ENCODE peak calls at places on chromosomes 4 and X, in seven cellular contexts. One of them, this sample, is unnamed.

GRCh38 chrX:18887821-18888205 is 96.1 kb downstream of the PHKA2 start:
- DNase-seq in brain microvascular endothelial cell: no peak
- DNase-seq in CD4-positive, alpha-beta memory T cell: no peak
- DNase-seq in IMR-90: no peak
- DNase-seq in testis: no peak
- DNase-seq in WERI-Rb-1: peak; percentile 89
- DNase-seq in cardiac muscle cell: peak; percentile 16
- DNase-seq in this sample: no peak

GRCh38 chrX:20352935-20353336 is 86.2 kb upstream of the RPS6KA3 start:
- DNase-seq in CD4-positive, alpha-beta memory T cell: no peak
- DNase-seq in brain microvascular endothelial cell: no peak
- DNase-seq in cardiac muscle cell: no peak
- DNase-seq in testis: no peak
- DNase-seq in WERI-Rb-1: no peak
- DNase-seq in IMR-90: no peak
- DNase-seq in this sample: no peak

GRCh38 chrX:42176790-42177189 is 253.4 kb upstream of the CASK start:
- DNase-seq in brain microvascular endothelial cell: no peak
- DNase-seq in IMR-90: no peak
- DNase-seq in WERI-Rb-1: no peak
- DNase-seq in cardiac muscle cell: no peak
- DNase-seq in CD4-positive, alpha-beta memory T cell: no peak
- DNase-seq in testis: no peak
- DNase-seq in this sample: peak; percentile 45

GRCh38 chr4:145785391-145786008 is 105.6 kb downstream of the C4orf51 start:
- DNase-seq in IMR-90: no peak
- DNase-seq in WERI-Rb-1: no peak
- DNase-seq in cardiac muscle cell: no peak
- DNase-seq in testis: no peak
- DNase-seq in CD4-positive, alpha-beta memory T cell: no peak
- DNase-seq in brain microvascular endothelial cell: no peak
- DNase-seq in this sample: no peak

GRCh38 chrX:150854856-150855255 is 43.6 kb downstream of the CD99L2 start:
- DNase-seq in brain microvascular endothelial cell: no peak
- DNase-seq in CD4-positive, alpha-beta memory T cell: no peak
- DNase-seq in IMR-90: no peak
- DNase-seq in testis: no peak
- DNase-seq in WERI-Rb-1: peak; percentile 13
- DNase-seq in cardiac muscle cell: no peak
- DNase-seq in this sample: no peak

GRCh38 chr4:17490575-17491059 is 21.3 kb downstream of the QDPR start:
- DNase-seq in CD4-positive, alpha-beta memory T cell: no peak
- DNase-seq in testis: no peak
- DNase-seq in IMR-90: no peak
- DNase-seq in cardiac muscle cell: no peak
- DNase-seq in WERI-Rb-1: no peak
- DNase-seq in brain microvascular endothelial cell: no peak
- DNase-seq in this sample: no peak

GRCh38 chr4:47032405-47033106 is 1.2 kb downstream of the GABRB1 start:
- DNase-seq in IMR-90: peak; percentile 65
- DNase-seq in CD4-positive, alpha-beta memory T cell: peak; percentile 37
- DNase-seq in brain microvascular endothelial cell: peak; percentile 56
- DNase-seq in WERI-Rb-1: peak; percentile 86
- DNase-seq in cardiac muscle cell: peak; percentile 65
- DNase-seq in testis: peak; percentile 70
- DNase-seq in this sample: peak; percentile 90

GRCh38 chr4:120865985-120866384 is 56.5 kb downstream of the PRDM5 start:
- DNase-seq in testis: no peak
- DNase-seq in IMR-90: peak; percentile 31
- DNase-seq in WERI-Rb-1: peak; percentile 23
- DNase-seq in brain microvascular endothelial cell: no peak
- DNase-seq in CD4-positive, alpha-beta memory T cell: no peak
- DNase-seq in cardiac muscle cell: no peak
- DNase-seq in this sample: peak; percentile 29

GRCh38 chr4:22668301-22668700 is 24.4 kb upstream of the GBA3 start:
- DNase-seq in cardiac muscle cell: peak; percentile 77
- DNase-seq in CD4-positive, alpha-beta memory T cell: no peak
- DNase-seq in testis: no peak
- DNase-seq in WERI-Rb-1: no peak
- DNase-seq in IMR-90: peak; percentile 22
- DNase-seq in brain microvascular endothelial cell: peak; percentile 49
- DNase-seq in this sample: no peak

GRCh38 chr4:73853246-73853704 is at the start of gene PF4V1:
- DNase-seq in WERI-Rb-1: no peak
- DNase-seq in cardiac muscle cell: peak; percentile 50
- DNase-seq in testis: peak; percentile 18
- DNase-seq in CD4-positive, alpha-beta memory T cell: no peak
- DNase-seq in brain microvascular endothelial cell: no peak
- DNase-seq in IMR-90: no peak
- DNase-seq in this sample: peak; percentile 89

GRCh38 chrX:20433376-20433775 is 166.7 kb upstream of the RPS6KA3 start:
- DNase-seq in brain microvascular endothelial cell: no peak
- DNase-seq in IMR-90: peak; percentile 24
- DNase-seq in testis: no peak
- DNase-seq in cardiac muscle cell: no peak
- DNase-seq in CD4-positive, alpha-beta memory T cell: no peak
- DNase-seq in WERI-Rb-1: no peak
- DNase-seq in this sample: no peak

GRCh38 chr4:21113496-21114213 is 413.4 kb downstream of the PACRGL start:
- DNase-seq in WERI-Rb-1: no peak
- DNase-seq in testis: no peak
- DNase-seq in CD4-positive, alpha-beta memory T cell: no peak
- DNase-seq in IMR-90: no peak
- DNase-seq in brain microvascular endothelial cell: no peak
- DNase-seq in cardiac muscle cell: peak; percentile 69
- DNase-seq in this sample: no peak

GRCh38 chrX:7215842-7216241 is 67.9 kb upstream of the PUDP start:
- DNase-seq in WERI-Rb-1: no peak
- DNase-seq in brain microvascular endothelial cell: no peak
- DNase-seq in testis: no peak
- DNase-seq in IMR-90: peak; percentile 13
- DNase-seq in CD4-positive, alpha-beta memory T cell: no peak
- DNase-seq in cardiac muscle cell: no peak
- DNase-seq in this sample: no peak

GRCh38 chr4:5711479-5712184 is 631 bp downstream of the EVC start:
- DNase-seq in testis: peak; percentile 61
- DNase-seq in CD4-positive, alpha-beta memory T cell: no peak
- DNase-seq in cardiac muscle cell: peak; percentile 50
- DNase-seq in IMR-90: peak; percentile 51
- DNase-seq in brain microvascular endothelial cell: peak; percentile 51
- DNase-seq in WERI-Rb-1: peak; percentile 45
- DNase-seq in this sample: peak; percentile 57

GRCh38 chr4:177410566-177410965 is 31.7 kb downstream of the AGA start:
- DNase-seq in testis: no peak
- DNase-seq in IMR-90: no peak
- DNase-seq in CD4-positive, alpha-beta memory T cell: no peak
- DNase-seq in brain microvascular endothelial cell: no peak
- DNase-seq in WERI-Rb-1: no peak
- DNase-seq in cardiac muscle cell: no peak
- DNase-seq in this sample: no peak

GRCh38 chr4:52659722-52660261 is 691 bp upstream of the USP46 start:
- DNase-seq in CD4-positive, alpha-beta memory T cell: peak; percentile 24
- DNase-seq in brain microvascular endothelial cell: peak; percentile 13
- DNase-seq in testis: peak; percentile 66
- DNase-seq in WERI-Rb-1: no peak
- DNase-seq in cardiac muscle cell: peak; percentile 38
- DNase-seq in IMR-90: no peak
- DNase-seq in this sample: no peak

GRCh38 chr4:21709031-21709430 is 239.5 kb downstream of the KCNIP4 start:
- DNase-seq in testis: no peak
- DNase-seq in CD4-positive, alpha-beta memory T cell: no peak
- DNase-seq in cardiac muscle cell: no peak
- DNase-seq in brain microvascular endothelial cell: no peak
- DNase-seq in IMR-90: no peak
- DNase-seq in WERI-Rb-1: no peak
- DNase-seq in this sample: no peak

GRCh38 chrX:72269671-72270251 is 7.3 kb downstream of the RPS4X start:
- DNase-seq in IMR-90: peak; percentile 83
- DNase-seq in cardiac muscle cell: peak; percentile 50
- DNase-seq in testis: no peak
- DNase-seq in brain microvascular endothelial cell: peak; percentile 86
- DNase-seq in WERI-Rb-1: no peak
- DNase-seq in CD4-positive, alpha-beta memory T cell: no peak
- DNase-seq in this sample: no peak

GRCh38 chr4:152041304-152041703 is 280.5 kb upstream of the GATB start:
- DNase-seq in CD4-positive, alpha-beta memory T cell: no peak
- DNase-seq in brain microvascular endothelial cell: no peak
- DNase-seq in testis: no peak
- DNase-seq in IMR-90: no peak
- DNase-seq in cardiac muscle cell: no peak
- DNase-seq in WERI-Rb-1: no peak
- DNase-seq in this sample: no peak

GRCh38 chrX:17192111-17192510 is 182.9 kb upstream of the NHS start:
- DNase-seq in brain microvascular endothelial cell: no peak
- DNase-seq in cardiac muscle cell: no peak
- DNase-seq in IMR-90: no peak
- DNase-seq in CD4-positive, alpha-beta memory T cell: no peak
- DNase-seq in testis: no peak
- DNase-seq in WERI-Rb-1: no peak
- DNase-seq in this sample: no peak

GRCh38 chr4:39637572-39638357 is 900 bp downstream of the SMIM14 start:
- DNase-seq in CD4-positive, alpha-beta memory T cell: peak; percentile 48
- DNase-seq in cardiac muscle cell: peak; percentile 75
- DNase-seq in IMR-90: peak; percentile 69
- DNase-seq in testis: peak; percentile 77
- DNase-seq in WERI-Rb-1: peak; percentile 60
- DNase-seq in brain microvascular endothelial cell: peak; percentile 55
- DNase-seq in this sample: peak; percentile 62

DNA sequence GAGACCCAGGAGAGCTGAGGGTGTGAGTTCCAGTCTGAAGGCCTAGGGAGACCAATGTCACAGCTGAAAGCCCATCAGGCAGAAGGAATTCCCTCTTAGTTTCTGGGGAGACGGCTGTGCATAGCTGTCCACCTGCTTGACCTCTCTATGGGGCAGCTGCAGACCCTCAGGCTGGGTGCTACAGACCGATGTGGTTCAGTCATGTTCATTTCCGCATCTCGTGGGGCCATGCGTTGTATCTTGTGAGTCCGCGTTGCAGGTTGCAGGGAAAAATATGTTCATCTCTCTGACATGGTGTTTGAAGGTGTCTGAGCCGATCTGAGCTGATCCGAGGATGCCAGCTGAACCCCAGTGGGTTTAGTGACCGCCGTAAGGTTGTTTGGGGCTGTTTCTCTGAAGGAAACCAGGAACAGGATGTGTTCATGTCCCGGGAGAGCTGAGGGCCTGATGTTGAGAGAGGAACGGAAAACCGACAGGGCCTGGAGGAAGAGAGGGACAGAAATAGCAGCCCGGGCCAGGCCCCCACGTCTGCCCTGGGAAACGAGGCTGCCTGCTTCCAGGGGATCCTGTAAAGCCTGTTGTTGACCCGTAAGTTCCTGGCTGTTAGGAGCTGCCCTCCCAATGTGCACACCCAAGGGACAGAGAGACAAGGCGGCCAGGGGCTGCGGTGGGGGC is 9.8 kb upstream of the P2RY8 start:
- DNase-seq in brain microvascular endothelial cell: no peak
- DNase-seq in CD4-positive, alpha-beta memory T cell: no peak
- DNase-seq in cardiac muscle cell: no peak
- DNase-seq in IMR-90: no peak
- DNase-seq in WERI-Rb-1: no peak
- DNase-seq in testis: no peak
- DNase-seq in this sample: no peak
- H3K27ac ChIP-seq in brain microvascular endothelial cell: no peak overlapping the region
- H3K27ac ChIP-seq in CD4-positive, alpha-beta memory T cell: no peak overlapping the region
- H3K27ac ChIP-seq in cardiac muscle cell: no peak overlapping the region
- H3K27ac ChIP-seq in IMR-90: no peak overlapping the region
- H3K27ac ChIP-seq in WERI-Rb-1: no peak overlapping the region
- H3K27ac ChIP-seq in testis: no peak overlapping the region
- H3K27ac ChIP-seq in this sample: no peak overlapping the region

GRCh38 chr4:7539659-7540058 is 104.9 kb upstream of the PSAPL1 start:
- DNase-seq in CD4-positive, alpha-beta memory T cell: peak; percentile 80
- DNase-seq in IMR-90: no peak
- DNase-seq in WERI-Rb-1: peak; percentile 80
- DNase-seq in testis: peak; percentile 87
- DNase-seq in cardiac muscle cell: no peak
- DNase-seq in brain microvascular endothelial cell: peak; percentile 0
- DNase-seq in this sample: peak; percentile 82

GRCh38 chr4:7536876-7537275 is 102.1 kb upstream of the PSAPL1 start:
- DNase-seq in cardiac muscle cell: no peak
- DNase-seq in brain microvascular endothelial cell: no peak
- DNase-seq in WERI-Rb-1: no peak
- DNase-seq in IMR-90: no peak
- DNase-seq in CD4-positive, alpha-beta memory T cell: no peak
- DNase-seq in testis: no peak
- DNase-seq in this sample: no peak

GRCh38 chr4:7539186-7539585 is 104.5 kb upstream of the PSAPL1 start:
- DNase-seq in testis: no peak
- DNase-seq in IMR-90: no peak
- DNase-seq in brain microvascular endothelial cell: no peak
- DNase-seq in WERI-Rb-1: no peak
- DNase-seq in CD4-positive, alpha-beta memory T cell: no peak
- DNase-seq in cardiac muscle cell: no peak
- DNase-seq in this sample: no peak

GRCh38 chr4:7537853-7538252 is 103.1 kb upstream of the PSAPL1 start:
- DNase-seq in CD4-positive, alpha-beta memory T cell: no peak
- DNase-seq in brain microvascular endothelial cell: no peak
- DNase-seq in cardiac muscle cell: no peak
- DNase-seq in testis: no peak
- DNase-seq in WERI-Rb-1: no peak
- DNase-seq in IMR-90: no peak
- DNase-seq in this sample: no peak

DNA sequence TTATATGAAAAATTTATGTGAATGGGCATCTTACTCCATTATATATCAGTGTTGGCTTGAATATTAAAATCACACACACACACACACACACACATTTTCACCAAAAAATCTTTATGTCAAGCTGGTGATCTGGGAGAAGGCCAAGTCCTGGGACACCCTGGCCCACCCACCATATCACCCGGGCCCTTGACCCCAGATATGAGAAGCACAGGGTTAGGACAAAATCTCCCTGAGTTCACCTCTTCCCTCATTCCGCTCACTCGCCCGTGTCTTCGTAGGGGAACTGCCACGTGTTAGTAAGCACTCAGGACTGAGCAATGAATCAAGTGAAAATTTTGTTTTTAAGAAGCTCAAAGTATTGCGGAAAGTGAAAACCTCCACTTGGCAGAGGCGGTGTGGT is 103.8 kb upstream of the PSAPL1 start:
- DNase-seq in IMR-90: no peak
- DNase-seq in testis: no peak
- DNase-seq in WERI-Rb-1: no peak
- DNase-seq in cardiac muscle cell: no peak
- DNase-seq in CD4-positive, alpha-beta memory T cell: no peak
- DNase-seq in brain microvascular endothelial cell: no peak
- DNase-seq in this sample: no peak
- H3K27ac ChIP-seq in IMR-90: no peak overlapping the region
- H3K27ac ChIP-seq in testis: no peak overlapping the region
- H3K27ac ChIP-seq in WERI-Rb-1: no peak overlapping the region
- H3K27ac ChIP-seq in cardiac muscle cell: no peak overlapping the region
- H3K27ac ChIP-seq in CD4-positive, alpha-beta memory T cell: no peak overlapping the region
- H3K27ac ChIP-seq in brain microvascular endothelial cell: no peak overlapping the region
- H3K27ac ChIP-seq in this sample: no peak overlapping the region

GRCh38 chr4:168095776-168096443 is 3.6 kb downstream of the ANXA10 start:
- DNase-seq in testis: no peak
- DNase-seq in WERI-Rb-1: no peak
- DNase-seq in brain microvascular endothelial cell: peak; percentile 67
- DNase-seq in cardiac muscle cell: peak; percentile 19
- DNase-seq in IMR-90: peak; percentile 57
- DNase-seq in CD4-positive, alpha-beta memory T cell: no peak
- DNase-seq in this sample: no peak
- H3K27ac ChIP-seq in testis: no peak overlapping the region
- H3K27ac ChIP-seq in WERI-Rb-1: no peak overlapping the region
- H3K27ac ChIP-seq in brain microvascular endothelial cell: peak overlapping the region; percentile 92
- H3K27ac ChIP-seq in cardiac muscle cell: no peak overlapping the region
- H3K27ac ChIP-seq in IMR-90: no peak overlapping the region
- H3K27ac ChIP-seq in CD4-positive, alpha-beta memory T cell: no peak overlapping the region
- H3K27ac ChIP-seq in this sample: no peak overlapping the region

GRCh38 chr4:153159728-153160221 is 44.5 kb upstream of the TRIM2 start:
- DNase-seq in testis: no peak
- DNase-seq in IMR-90: peak; percentile 76
- DNase-seq in brain microvascular endothelial cell: no peak
- DNase-seq in CD4-positive, alpha-beta memory T cell: no peak
- DNase-seq in cardiac muscle cell: peak; percentile 65
- DNase-seq in WERI-Rb-1: no peak
- DNase-seq in this sample: no peak
- H3K27ac ChIP-seq in testis: no peak overlapping the region
- H3K27ac ChIP-seq in IMR-90: no peak overlapping the region
- H3K27ac ChIP-seq in brain microvascular endothelial cell: no peak overlapping the region
- H3K27ac ChIP-seq in CD4-positive, alpha-beta memory T cell: no peak overlapping the region
- H3K27ac ChIP-seq in cardiac muscle cell: no peak overlapping the region
- H3K27ac ChIP-seq in WERI-Rb-1: no peak overlapping the region
- H3K27ac ChIP-seq in this sample: no peak overlapping the region